ENCODE peak calls at places on chromosomes 1 and 21, in four cellular contexts. P is HepG2, G is H1, L is GM12878. I is an unnamed sample. For H3K4me1, the result is how much of the 10 kb centered on the place peaks cover.

GRCh38 chr1:177817969-177818872 is 151.6 kb downstream of the SEC16B start:
- DNase-seq in P (no peak), G (no peak), L (peak), I (no peak)

GRCh38 chr1:154975409-154976205 is 1.1 kb downstream of the CKS1B start:
- DNase-seq in P (no peak), G (no peak), L (peak), I (no peak)

GRCh38 chr1:7987528-7987927 is 26.0 kb downstream of the PARK7 start:
- DNase-seq in P (no peak), G (no peak), L (no peak), I (no peak)

GRCh38 chr1:21255284-21255942 is 34.9 kb downstream of the ECE1 start:
- DNase-seq in P (peak), G (peak), L (peak), I (peak)

GRCh38 chr1:116680752-116681151 is 13.2 kb upstream of the IGSF3 start:
- DNase-seq in P (no peak), G (no peak), L (no peak), I (no peak)

GRCh38 chr1:56577859-56578663 is 1.3 kb downstream of the PLPP3 start:
- DNase-seq in P (peak), G (no peak), L (no peak), I (no peak)

GRCh38 chr21:31235671-31236450 is 108.2 kb downstream of the TIAM1 start:
- DNase-seq in P (no peak), G (no peak), L (no peak), I (no peak)

GRCh38 chr1:210723646-210724045 is 394.9 kb downstream of the HHAT start:
- DNase-seq in P (peak), G (no peak), L (no peak), I (no peak)

GRCh38 chr1:84944767-84945486 is 51.9 kb upstream of the LPAR3 start:
- DNase-seq in P (peak), G (peak), L (peak), I (peak)

DNA sequence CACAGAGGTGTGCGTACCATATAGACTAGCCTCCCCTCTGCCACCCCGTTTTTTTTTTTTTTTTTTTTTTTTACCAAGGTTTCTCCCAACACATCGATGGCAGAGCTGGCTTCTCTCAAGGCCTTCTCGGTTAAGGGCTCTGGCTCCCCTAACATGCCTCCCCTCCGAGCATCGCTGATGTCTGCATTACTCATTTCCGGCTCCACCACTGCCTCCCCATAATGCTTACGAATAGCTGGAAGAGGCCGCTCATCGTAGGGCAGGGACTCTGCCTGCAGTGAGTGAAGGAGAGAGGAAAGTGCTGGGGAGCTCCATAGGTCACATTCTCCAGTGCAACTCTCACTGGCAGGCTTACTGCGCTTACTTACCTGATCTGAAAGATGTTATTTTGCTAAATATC is 20.6 kb downstream of the CEP104 start:
- DNase-seq in P (no peak), G (no peak), L (no peak), I (no peak)
- TF ChIP-seq SUZ12 in P (no peak), G (no peak), L (no peak), I (no peak)

DNA sequence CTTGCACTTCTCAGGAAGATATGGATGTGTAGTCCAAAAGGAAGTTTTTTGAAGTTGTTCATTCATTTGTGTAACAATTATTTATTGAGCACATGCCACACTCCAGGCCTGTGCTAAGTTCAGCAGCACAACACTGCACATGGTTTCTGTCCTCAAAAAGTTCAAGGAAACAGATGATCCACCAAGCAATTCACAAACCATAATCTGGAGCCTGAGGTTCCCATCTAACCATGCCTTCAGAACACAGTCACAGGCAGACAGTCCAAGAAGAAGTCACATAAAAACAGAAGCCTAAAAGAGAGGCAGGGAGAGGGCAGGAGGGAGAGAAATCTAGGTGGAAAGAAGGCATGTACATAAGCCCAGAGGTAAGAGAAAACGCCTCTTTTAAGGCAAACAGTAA is 1.9 kb downstream of the CD48 start:
- DNase-seq in P (no peak), G (no peak), L (no peak), I (no peak)
- H3K4me1 ChIP-seq in P (under half), G (under half), L (under half), I (under half)

GRCh38 chr1:234743866-234744581 is 134.0 kb upstream of the IRF2BP2 start:
- DNase-seq in P (no peak), G (no peak), L (no peak), I (peak)

GRCh38 chr1:234746798-234747196 is 136.8 kb upstream of the IRF2BP2 start:
- DNase-seq in P (no peak), G (no peak), L (no peak), I (no peak)

GRCh38 chr1:234748713-234749112 is 138.7 kb upstream of the IRF2BP2 start:
- DNase-seq in P (no peak), G (no peak), L (no peak), I (no peak)

GRCh38 chr1:234748066-234748465 is 138.1 kb upstream of the IRF2BP2 start:
- DNase-seq in P (peak), G (no peak), L (no peak), I (no peak)

GRCh38 chr1:234745844-234746797 is 136.1 kb upstream of the IRF2BP2 start:
- DNase-seq in P (no peak), G (no peak), L (no peak), I (peak)
- TF ChIP-seq SUZ12 in P (no peak), G (no peak), L (no peak), I (no peak)

DNA sequence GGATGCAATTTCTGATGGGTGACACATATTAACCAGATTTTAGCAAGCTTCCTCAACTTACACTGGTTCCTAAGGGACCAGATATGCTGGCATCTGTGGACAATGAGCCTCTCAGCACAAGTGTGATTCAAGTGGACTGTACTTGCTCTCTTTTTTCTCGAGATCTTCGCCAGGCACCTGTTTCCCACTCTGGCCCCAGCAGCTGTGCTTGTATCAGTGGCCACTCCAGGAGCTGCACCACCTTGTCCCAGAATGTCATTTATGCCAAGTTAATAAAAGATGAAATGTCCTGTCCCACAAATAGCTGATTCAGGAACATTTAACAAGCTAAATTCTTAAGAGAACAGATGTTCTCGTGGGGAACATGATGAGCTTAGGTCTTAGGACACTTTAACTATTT is 14.6 kb downstream of the C1orf198 start:
- DNase-seq in P (no peak), G (no peak), L (no peak), I (no peak)
- H3K4me1 ChIP-seq in P (under half), G (under half), L (under half), I (under half)

GRCh38 chr21:42543106-42543847 is 29.6 kb downstream of the SLC37A1 start:
- DNase-seq in P (no peak), G (no peak), L (no peak), I (no peak)
- TF ChIP-seq SUZ12 in P (no peak), G (no peak), L (no peak), I (no peak)